ENCODE peak calls at places on chromosomes 2 and 18, in ten cellular contexts. One of them, this sample, is unnamed.
A peak's percentile ranks its signal among the peaks of the same experiment; 100 is the strongest.

GRCh38 chr2:176272870-176273269 is 3.6 kb downstream of the MTX2 start:
- DNase-seq in uterus: no peak
- DNase-seq in breast epithelium: no peak
- DNase-seq in NB4: no peak
- DNase-seq in IMR-90: no peak
- DNase-seq in sigmoid colon: no peak
- DNase-seq in A549: no peak
- DNase-seq in HCT116: no peak
- DNase-seq in heart left ventricle: no peak
- DNase-seq in right lobe of liver: no peak
- DNase-seq in this sample: no peak

GRCh38 chr2:127208313-127208712 is 11.8 kb downstream of the CYP27C1 start:
- DNase-seq in uterus: no peak
- DNase-seq in breast epithelium: no peak
- DNase-seq in NB4: no peak
- DNase-seq in IMR-90: peak; percentile 19
- DNase-seq in sigmoid colon: no peak
- DNase-seq in A549: no peak
- DNase-seq in HCT116: no peak
- DNase-seq in heart left ventricle: no peak
- DNase-seq in right lobe of liver: no peak
- DNase-seq in this sample: peak; percentile 75

GRCh38 chr2:73451263-73451972 is 65.8 kb downstream of the ALMS1 start:
- DNase-seq in uterus: no peak
- DNase-seq in breast epithelium: no peak
- DNase-seq in NB4: peak; percentile 61
- DNase-seq in IMR-90: no peak
- DNase-seq in sigmoid colon: no peak
- DNase-seq in A549: no peak
- DNase-seq in HCT116: no peak
- DNase-seq in heart left ventricle: no peak
- DNase-seq in right lobe of liver: no peak
- DNase-seq in this sample: no peak

GRCh38 chr2:173132531-173132930 is 56.9 kb downstream of the MAP3K20 start:
- DNase-seq in uterus: no peak
- DNase-seq in breast epithelium: no peak
- DNase-seq in NB4: no peak
- DNase-seq in IMR-90: no peak
- DNase-seq in sigmoid colon: no peak
- DNase-seq in A549: no peak
- DNase-seq in HCT116: no peak
- DNase-seq in heart left ventricle: no peak
- DNase-seq in right lobe of liver: no peak
- DNase-seq in this sample: no peak

GRCh38 chr18:57051586-57052044 is 95.3 kb upstream of the BOD1L2 start:
- DNase-seq in uterus: no peak
- DNase-seq in breast epithelium: no peak
- DNase-seq in NB4: no peak
- DNase-seq in IMR-90: no peak
- DNase-seq in sigmoid colon: no peak
- DNase-seq in A549: no peak
- DNase-seq in HCT116: no peak
- DNase-seq in heart left ventricle: no peak
- DNase-seq in right lobe of liver: peak; percentile 58
- DNase-seq in this sample: no peak

GRCh38 chr2:216775043-216775453 is 79.7 kb upstream of the IGFBP5 start:
- DNase-seq in uterus: peak; percentile 73
- DNase-seq in breast epithelium: no peak
- DNase-seq in NB4: peak; percentile 55
- DNase-seq in IMR-90: peak; percentile 99
- DNase-seq in sigmoid colon: peak; percentile 74
- DNase-seq in A549: peak; percentile 8
- DNase-seq in HCT116: peak; percentile 4
- DNase-seq in heart left ventricle: peak; percentile 83
- DNase-seq in right lobe of liver: no peak
- DNase-seq in this sample: no peak

GRCh38 chr2:33085646-33086045 is 138.9 kb downstream of the LTBP1 start:
- DNase-seq in uterus: no peak
- DNase-seq in breast epithelium: no peak
- DNase-seq in NB4: no peak
- DNase-seq in IMR-90: no peak
- DNase-seq in sigmoid colon: no peak
- DNase-seq in A549: no peak
- DNase-seq in HCT116: no peak
- DNase-seq in heart left ventricle: no peak
- DNase-seq in right lobe of liver: no peak
- DNase-seq in this sample: no peak

GRCh38 chr2:29786361-29786760 is 135.0 kb downstream of the ALK start:
- DNase-seq in uterus: no peak
- DNase-seq in breast epithelium: no peak
- DNase-seq in NB4: no peak
- DNase-seq in IMR-90: no peak
- DNase-seq in sigmoid colon: no peak
- DNase-seq in A549: no peak
- DNase-seq in HCT116: no peak
- DNase-seq in heart left ventricle: no peak
- DNase-seq in right lobe of liver: no peak
- DNase-seq in this sample: no peak

GRCh38 chr2:223297788-223298187 is 245.8 kb downstream of the KCNE4 start:
- DNase-seq in uterus: no peak
- DNase-seq in breast epithelium: no peak
- DNase-seq in NB4: no peak
- DNase-seq in IMR-90: no peak
- DNase-seq in sigmoid colon: no peak
- DNase-seq in A549: no peak
- DNase-seq in HCT116: no peak
- DNase-seq in heart left ventricle: no peak
- DNase-seq in right lobe of liver: no peak
- DNase-seq in this sample: no peak
- H3K4me3 ChIP-seq in uterus: no peak overlapping the region
- H3K4me3 ChIP-seq in breast epithelium: no peak overlapping the region
- H3K4me3 ChIP-seq in NB4: no peak overlapping the region
- H3K4me3 ChIP-seq in IMR-90: no peak overlapping the region
- H3K4me3 ChIP-seq in sigmoid colon: no peak overlapping the region
- H3K4me3 ChIP-seq in A549: no peak overlapping the region
- H3K4me3 ChIP-seq in HCT116: no peak overlapping the region
- H3K4me3 ChIP-seq in heart left ventricle: no peak overlapping the region
- H3K4me3 ChIP-seq in right lobe of liver: no peak overlapping the region
- H3K4me3 ChIP-seq in this sample: no peak overlapping the region

GRCh38 chr2:75707901-75708300 is 2.8 kb downstream of the GCFC2 start:
- DNase-seq in uterus: no peak
- DNase-seq in breast epithelium: no peak
- DNase-seq in NB4: no peak
- DNase-seq in IMR-90: peak; percentile 33
- DNase-seq in sigmoid colon: no peak
- DNase-seq in A549: no peak
- DNase-seq in HCT116: no peak
- DNase-seq in heart left ventricle: no peak
- DNase-seq in right lobe of liver: no peak
- DNase-seq in this sample: no peak

GRCh38 chr2:75705921-75706320 is 4.8 kb downstream of the GCFC2 start:
- DNase-seq in uterus: no peak
- DNase-seq in breast epithelium: no peak
- DNase-seq in NB4: no peak
- DNase-seq in IMR-90: peak; percentile 27
- DNase-seq in sigmoid colon: no peak
- DNase-seq in A549: no peak
- DNase-seq in HCT116: no peak
- DNase-seq in heart left ventricle: no peak
- DNase-seq in right lobe of liver: no peak
- DNase-seq in this sample: no peak

GRCh38 chr2:75709297-75709696 is 1.4 kb downstream of the GCFC2 start:
- DNase-seq in uterus: no peak
- DNase-seq in breast epithelium: no peak
- DNase-seq in NB4: peak; percentile 16
- DNase-seq in IMR-90: no peak
- DNase-seq in sigmoid colon: no peak
- DNase-seq in A549: no peak
- DNase-seq in HCT116: no peak
- DNase-seq in heart left ventricle: no peak
- DNase-seq in right lobe of liver: no peak
- DNase-seq in this sample: no peak

GRCh38 chr2:75710220-75710576 is 517 bp downstream of the GCFC2 start:
- DNase-seq in uterus: no peak
- DNase-seq in breast epithelium: no peak
- DNase-seq in NB4: no peak
- DNase-seq in IMR-90: no peak
- DNase-seq in sigmoid colon: no peak
- DNase-seq in A549: no peak
- DNase-seq in HCT116: no peak
- DNase-seq in heart left ventricle: no peak
- DNase-seq in right lobe of liver: no peak
- DNase-seq in this sample: no peak

DNA sequence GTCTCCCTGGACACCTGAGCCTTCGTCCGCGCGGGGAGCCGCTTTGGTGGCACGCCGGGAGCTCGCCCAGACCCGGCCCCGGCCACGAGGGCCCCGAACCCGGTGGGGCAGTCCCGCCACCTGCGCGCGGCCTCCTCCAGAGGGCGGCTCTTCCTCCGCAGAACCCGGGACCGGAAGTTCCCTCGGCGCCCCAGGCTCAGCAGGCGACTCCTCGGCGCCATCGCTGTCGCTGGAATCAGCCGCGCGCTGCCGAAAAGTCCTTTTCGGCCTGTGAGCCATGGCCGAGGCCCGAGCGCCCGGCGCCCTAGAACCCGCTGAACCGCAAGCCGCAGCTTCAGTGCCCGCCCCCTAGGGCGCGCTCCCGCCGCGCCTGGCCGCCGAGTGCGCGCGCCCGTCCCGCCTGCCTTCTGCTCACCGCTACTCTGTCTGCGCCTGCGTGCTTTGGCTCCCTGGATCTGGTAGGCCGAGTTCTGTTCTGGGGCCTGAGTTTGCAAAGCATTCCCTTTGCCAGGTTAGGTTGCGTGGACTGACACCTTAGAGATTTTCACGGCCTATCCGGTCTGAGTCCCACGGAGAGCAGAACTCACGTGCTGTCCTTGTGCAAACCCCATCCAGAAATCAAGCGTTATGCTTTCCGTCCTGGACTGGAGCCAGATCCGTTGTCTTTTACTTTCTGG is at the start of gene GCFC2:
- DNase-seq in uterus: peak; percentile 89
- DNase-seq in breast epithelium: peak; percentile 79
- DNase-seq in NB4: peak; percentile 92
- DNase-seq in IMR-90: peak; percentile 84
- DNase-seq in sigmoid colon: peak; percentile 93
- DNase-seq in A549: peak; percentile 89
- DNase-seq in HCT116: peak; percentile 73
- DNase-seq in heart left ventricle: peak; percentile 93
- DNase-seq in right lobe of liver: peak; percentile 94
- DNase-seq in this sample: peak; percentile 96
- TF ChIP-seq POLR2A in uterus: peak; percentile 70
- TF ChIP-seq POLR2A in breast epithelium: peak; percentile 32
- TF ChIP-seq POLR2A in NB4: peak; percentile 17
- TF ChIP-seq POLR2A in IMR-90: peak; percentile 82
- TF ChIP-seq POLR2A in sigmoid colon: no peak
- TF ChIP-seq POLR2A in A549: peak; percentile 84
- TF ChIP-seq POLR2A in HCT116: peak; percentile 91
- TF ChIP-seq POLR2A in heart left ventricle: peak; percentile 68
- TF ChIP-seq POLR2A in right lobe of liver: peak; percentile 89
- TF ChIP-seq POLR2A in this sample: no peak

GRCh38 chr2:237604391-237604790 is 13.9 kb upstream of the RAB17 start:
- DNase-seq in uterus: no peak
- DNase-seq in breast epithelium: no peak
- DNase-seq in NB4: no peak
- DNase-seq in IMR-90: no peak
- DNase-seq in sigmoid colon: no peak
- DNase-seq in A549: no peak
- DNase-seq in HCT116: no peak
- DNase-seq in heart left ventricle: no peak
- DNase-seq in right lobe of liver: no peak
- DNase-seq in this sample: no peak

GRCh38 chr2:237601453-237602116 is 11.1 kb upstream of the RAB17 start:
- DNase-seq in uterus: no peak
- DNase-seq in breast epithelium: no peak
- DNase-seq in NB4: no peak
- DNase-seq in IMR-90: no peak
- DNase-seq in sigmoid colon: no peak
- DNase-seq in A549: no peak
- DNase-seq in HCT116: no peak
- DNase-seq in heart left ventricle: no peak
- DNase-seq in right lobe of liver: no peak
- DNase-seq in this sample: no peak

GRCh38 chr2:237603718-237604362 is 13.3 kb upstream of the RAB17 start:
- DNase-seq in uterus: no peak
- DNase-seq in breast epithelium: no peak
- DNase-seq in NB4: peak; percentile 29
- DNase-seq in IMR-90: peak; percentile 80
- DNase-seq in sigmoid colon: no peak
- DNase-seq in A549: no peak
- DNase-seq in HCT116: no peak
- DNase-seq in heart left ventricle: no peak
- DNase-seq in right lobe of liver: no peak
- DNase-seq in this sample: peak; percentile 91

GRCh38 chr2:237602409-237602808 is 11.9 kb upstream of the RAB17 start:
- DNase-seq in uterus: no peak
- DNase-seq in breast epithelium: no peak
- DNase-seq in NB4: no peak
- DNase-seq in IMR-90: no peak
- DNase-seq in sigmoid colon: no peak
- DNase-seq in A549: no peak
- DNase-seq in HCT116: no peak
- DNase-seq in heart left ventricle: no peak
- DNase-seq in right lobe of liver: no peak
- DNase-seq in this sample: no peak

DNA sequence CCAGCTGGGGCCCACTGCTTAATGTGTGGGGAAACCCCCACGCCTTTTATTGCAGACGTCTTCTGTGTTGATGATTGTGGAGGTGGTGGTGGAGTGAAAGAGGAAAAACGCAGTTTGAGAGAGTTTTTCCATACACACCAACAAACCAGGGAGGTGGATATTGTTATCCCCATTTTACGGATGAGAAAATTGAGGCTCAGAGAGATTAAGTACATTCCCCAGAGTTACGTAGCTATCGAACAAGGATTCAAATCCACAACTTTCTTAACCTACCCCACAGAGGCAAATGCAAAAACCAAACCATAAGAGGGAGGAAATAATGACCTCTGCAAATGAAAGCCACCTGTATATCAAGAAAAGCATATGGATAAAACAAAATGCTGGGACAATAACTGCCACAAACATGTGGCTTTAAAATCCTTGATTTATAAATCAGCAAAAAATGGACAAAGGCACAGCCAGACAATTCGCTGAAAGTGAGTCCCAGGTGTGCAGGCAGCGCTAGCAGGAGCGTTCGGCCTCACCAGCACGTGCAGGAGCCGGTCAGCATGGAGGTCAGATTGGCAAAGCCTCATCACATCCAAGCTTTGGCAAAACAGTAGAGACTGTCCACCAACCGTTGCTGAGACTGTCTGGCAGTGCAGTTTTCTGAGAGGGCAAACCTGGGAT is 12.6 kb upstream of the RAB17 start:
- DNase-seq in uterus: no peak
- DNase-seq in breast epithelium: no peak
- DNase-seq in NB4: no peak
- DNase-seq in IMR-90: no peak
- DNase-seq in sigmoid colon: no peak
- DNase-seq in A549: no peak
- DNase-seq in HCT116: no peak
- DNase-seq in heart left ventricle: no peak
- DNase-seq in right lobe of liver: no peak
- DNase-seq in this sample: no peak
- H3K4me3 ChIP-seq in uterus: no peak overlapping the region
- H3K4me3 ChIP-seq in breast epithelium: peak overlapping the region; percentile 22
- H3K4me3 ChIP-seq in NB4: no peak overlapping the region
- H3K4me3 ChIP-seq in IMR-90: no peak overlapping the region
- H3K4me3 ChIP-seq in sigmoid colon: no peak overlapping the region
- H3K4me3 ChIP-seq in A549: no peak overlapping the region
- H3K4me3 ChIP-seq in HCT116: no peak overlapping the region
- H3K4me3 ChIP-seq in heart left ventricle: no peak overlapping the region
- H3K4me3 ChIP-seq in right lobe of liver: no peak overlapping the region
- H3K4me3 ChIP-seq in this sample: no peak overlapping the region

GRCh38 chr2:143344780-143345179 is 215.6 kb downstream of the ARHGAP15 start:
- DNase-seq in uterus: no peak
- DNase-seq in breast epithelium: no peak
- DNase-seq in NB4: no peak
- DNase-seq in IMR-90: no peak
- DNase-seq in sigmoid colon: no peak
- DNase-seq in A549: no peak
- DNase-seq in HCT116: no peak
- DNase-seq in heart left ventricle: no peak
- DNase-seq in right lobe of liver: no peak
- DNase-seq in this sample: no peak

GRCh38 chr2:143347303-143347702 is 218.1 kb downstream of the ARHGAP15 start:
- DNase-seq in uterus: no peak
- DNase-seq in breast epithelium: no peak
- DNase-seq in NB4: no peak
- DNase-seq in IMR-90: no peak
- DNase-seq in sigmoid colon: no peak
- DNase-seq in A549: no peak
- DNase-seq in HCT116: no peak
- DNase-seq in heart left ventricle: no peak
- DNase-seq in right lobe of liver: no peak
- DNase-seq in this sample: no peak

GRCh38 chr2:143341478-143341877 is 212.3 kb downstream of the ARHGAP15 start:
- DNase-seq in uterus: no peak
- DNase-seq in breast epithelium: no peak
- DNase-seq in NB4: no peak
- DNase-seq in IMR-90: no peak
- DNase-seq in sigmoid colon: no peak
- DNase-seq in A549: no peak
- DNase-seq in HCT116: no peak
- DNase-seq in heart left ventricle: no peak
- DNase-seq in right lobe of liver: no peak
- DNase-seq in this sample: no peak

GRCh38 chr2:143347901-143348300 is 218.7 kb downstream of the ARHGAP15 start:
- DNase-seq in uterus: no peak
- DNase-seq in breast epithelium: no peak
- DNase-seq in NB4: no peak
- DNase-seq in IMR-90: no peak
- DNase-seq in sigmoid colon: no peak
- DNase-seq in A549: no peak
- DNase-seq in HCT116: no peak
- DNase-seq in heart left ventricle: no peak
- DNase-seq in right lobe of liver: no peak
- DNase-seq in this sample: no peak

GRCh38 chr2:143345887-143346612 is 216.8 kb downstream of the ARHGAP15 start:
- DNase-seq in uterus: no peak
- DNase-seq in breast epithelium: no peak
- DNase-seq in NB4: no peak
- DNase-seq in IMR-90: no peak
- DNase-seq in sigmoid colon: no peak
- DNase-seq in A549: no peak
- DNase-seq in HCT116: no peak
- DNase-seq in heart left ventricle: no peak
- DNase-seq in right lobe of liver: no peak
- DNase-seq in this sample: no peak
- TF ChIP-seq POLR2A in uterus: no peak
- TF ChIP-seq POLR2A in breast epithelium: no peak
- TF ChIP-seq POLR2A in NB4: no peak
- TF ChIP-seq POLR2A in IMR-90: no peak
- TF ChIP-seq POLR2A in sigmoid colon: no peak
- TF ChIP-seq POLR2A in A549: no peak
- TF ChIP-seq POLR2A in HCT116: no peak
- TF ChIP-seq POLR2A in heart left ventricle: no peak
- TF ChIP-seq POLR2A in right lobe of liver: no peak
- TF ChIP-seq POLR2A in this sample: no peak